ENCODE peak calls at places on chromosomes 6 and 20, in four cellular contexts. C, Y, F and X are unnamed samples.

GRCh38 chr20:40744494-40745175 is 55.6 kb upstream of the MAFB start:
- DNase-seq in C (no peak), Y (no peak), F (no peak), X (no peak)

GRCh38 chr20:63822276-63822696 is 8.8 kb downstream of the ZBTB46 start:
- DNase-seq in C (no peak), Y (no peak), F (no peak), X (no peak)

GRCh38 chr6:33439956-33440648 is 14.3 kb upstream of the ZBTB9 start:
- DNase-seq in C (no peak), Y (no peak), F (no peak), X (no peak)

GRCh38 chr20:2816583-2817340 is 598 bp downstream of the TMEM239 start:
- DNase-seq in C (no peak), Y (no peak), F (no peak), X (no peak)

GRCh38 chr6:43766964-43767461 is 3.0 kb upstream of the VEGFA start:
- DNase-seq in C (no peak), Y (no peak), F (no peak), X (no peak)

GRCh38 chr20:48283470-48284110 is 498.3 kb upstream of the SULF2 start:
- DNase-seq in C (no peak), Y (peak), F (no peak), X (peak)

GRCh38 chr6:70282906-70283461 is 19.9 kb downstream of the COL9A1 start:
- DNase-seq in C (no peak), Y (no peak), F (no peak), X (no peak)

GRCh38 chr6:10528170-10528981 is 7.2 kb downstream of the GCNT2 start:
- DNase-seq in C (no peak), Y (no peak), F (no peak), X (no peak)

GRCh38 chr20:49700411-49701185 is 13.1 kb downstream of the B4GALT5 start:
- DNase-seq in C (no peak), Y (no peak), F (peak), X (no peak)

GRCh38 chr6:36378243-36378920 is 9.1 kb downstream of the ETV7 start:
- DNase-seq in C (no peak), Y (no peak), F (no peak), X (no peak)

GRCh38 chr6:143174516-143174915 is 113.8 kb downstream of the AIG1 start:
- DNase-seq in C (no peak), Y (no peak), F (no peak), X (no peak)

GRCh38 chr6:3347237-3347636 is 88.5 kb downstream of the PSMG4 start:
- DNase-seq in C (no peak), Y (no peak), F (no peak), X (no peak)

GRCh38 chr6:96812077-96812703 is 25.1 kb downstream of the GPR63 start:
- DNase-seq in C (no peak), Y (no peak), F (no peak), X (no peak)

GRCh38 chr6:154520280-154520679 is 9.8 kb upstream of the CNKSR3 start:
- DNase-seq in C (no peak), Y (no peak), F (no peak), X (no peak)

GRCh38 chr6:139230421-139230840 is 61.4 kb downstream of the TXLNB start:
- DNase-seq in C (no peak), Y (no peak), F (no peak), X (no peak)